ENCODE peak calls at places on chromosomes 16 and 17, in eight cellular contexts. I, A, K, M, S, N, E and P are unnamed samples.

GRCh38 chr17:50562266-50563094 is 2.0 kb downstream of the CACNA1G start:
- DNase-seq in I (no peak), A (no peak), K (no peak), M (no peak), S (no peak), N (no peak), E (no peak), P (no peak)

GRCh38 chr16:49545243-49545642 is 171.6 kb downstream of the C16orf78 start:
- DNase-seq in I (no peak), A (no peak), K (no peak), M (no peak), S (no peak), N (no peak), E (no peak), P (no peak)

GRCh38 chr17:34981538-34982241 is 1.4 kb downstream of the LIG3 start:
- DNase-seq in I (no peak), A (no peak), K (no peak), M (no peak), S (no peak), N (no peak), E (no peak), P (no peak)

GRCh38 chr16:49754495-49755290 is 101.2 kb downstream of the ZNF423 start:
- DNase-seq in I (no peak), A (peak), K (peak), M (no peak), S (no peak), N (peak), E (no peak), P (no peak)

GRCh38 chr16:75379911-75380847 is 53.1 kb downstream of the CFDP1 start:
- DNase-seq in I (no peak), A (peak), K (no peak), M (no peak), S (no peak), N (peak), E (no peak), P (no peak)

GRCh38 chr16:79751785-79752184 is 151.2 kb upstream of the MAF start:
- DNase-seq in I (peak), A (peak), K (peak), M (no peak), S (peak), N (peak), E (no peak), P (peak)

GRCh38 chr16:86229283-86229682 is 281.0 kb upstream of the FOXF1 start:
- DNase-seq in I (no peak), A (no peak), K (no peak), M (no peak), S (no peak), N (peak), E (no peak), P (no peak)

GRCh38 chr16:50037791-50038190 is 12.8 kb downstream of the CNEP1R1 start:
- DNase-seq in I (no peak), A (no peak), K (no peak), M (no peak), S (no peak), N (no peak), E (no peak), P (no peak)

GRCh38 chr16:22265351-22265750 is 31.9 kb upstream of the POLR3E start:
- DNase-seq in I (no peak), A (no peak), K (no peak), M (no peak), S (no peak), N (no peak), E (no peak), P (no peak)

GRCh38 chr16:26606381-26607150 is 460.2 kb upstream of the C16orf82 start:
- DNase-seq in I (no peak), A (no peak), K (no peak), M (no peak), S (no peak), N (no peak), E (no peak), P (no peak)

GRCh38 chr16:26605872-26606271 is 460.9 kb upstream of the C16orf82 start:
- DNase-seq in I (no peak), A (no peak), K (no peak), M (no peak), S (no peak), N (no peak), E (no peak), P (no peak)
- TF ChIP-seq POLR2A in I (no peak), A (no peak), K (no peak), M (no peak), S (no peak), N (no peak), E (no peak), P (no peak)

DNA sequence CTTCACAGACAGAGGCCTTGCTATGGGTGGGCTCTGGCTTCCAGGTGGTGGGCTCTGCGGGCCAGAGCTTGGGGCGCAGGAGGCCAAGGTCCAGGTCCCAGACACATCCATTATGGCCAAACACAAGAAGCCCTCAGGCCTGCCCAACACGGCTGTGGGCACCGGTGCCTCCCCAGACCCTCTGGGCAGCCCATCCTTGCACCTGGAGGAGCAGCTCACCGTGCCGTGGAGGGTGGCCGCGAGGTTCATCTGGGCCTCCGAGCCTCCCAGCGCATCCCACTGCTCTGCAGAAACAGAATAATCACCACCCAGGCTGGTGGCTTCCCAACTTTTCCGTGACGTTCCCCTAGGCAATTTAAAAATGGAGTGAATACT is 55.8 kb downstream of the TBC1D16 start:
- DNase-seq in I (no peak), A (no peak), K (no peak), M (no peak), S (peak), N (peak), E (no peak), P (no peak)
- H3K27ac ChIP-seq in I (peak), A (no peak), K (no peak), M (no peak), S (peak), N (no peak), E (no peak), P (no peak)

GRCh38 chr17:44014437-44015172 is at the start of gene TMEM101:
- DNase-seq in I (peak), A (peak), K (peak), M (peak), S (peak), N (peak), E (peak), P (peak)
- TF ChIP-seq POLR2A in I (peak), A (peak), K (no peak), M (peak), S (peak), N (peak), E (no peak), P (no peak)

DNA sequence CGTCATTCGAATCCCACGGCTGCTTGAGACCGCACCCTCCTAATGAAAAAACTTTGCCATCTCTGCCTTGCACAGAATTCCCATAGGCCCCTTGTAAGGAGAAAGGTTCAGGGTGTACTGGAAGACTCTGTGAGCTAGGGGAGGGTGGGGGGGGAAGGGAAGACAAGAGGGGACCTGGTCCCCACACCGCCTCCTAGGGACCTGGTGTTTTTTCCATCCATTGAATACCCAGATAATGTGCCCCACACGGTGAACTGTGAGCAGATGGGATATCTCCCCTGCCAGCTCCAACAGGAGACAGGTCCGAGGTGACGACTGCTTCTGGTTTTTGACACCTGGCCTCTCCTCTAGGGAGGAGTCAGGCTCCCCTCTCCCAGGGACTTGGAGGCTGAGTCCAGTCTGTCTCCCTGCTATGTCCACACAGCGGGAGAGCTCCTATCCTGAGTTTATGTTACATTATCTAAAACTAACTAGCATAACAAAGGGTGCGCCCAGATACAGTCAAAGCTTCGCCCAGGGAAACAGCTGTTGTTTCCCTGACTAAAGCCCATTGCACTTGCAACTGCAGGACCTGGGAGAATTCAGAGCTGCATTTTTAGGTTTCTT is 1.8 kb downstream of the MARVELD3 start:
- DNase-seq in I (no peak), A (peak), K (no peak), M (no peak), S (no peak), N (no peak), E (no peak), P (no peak)
- H3K27ac ChIP-seq in I (no peak), A (peak), K (no peak), M (no peak), S (no peak), N (peak), E (no peak), P (no peak)

DNA sequence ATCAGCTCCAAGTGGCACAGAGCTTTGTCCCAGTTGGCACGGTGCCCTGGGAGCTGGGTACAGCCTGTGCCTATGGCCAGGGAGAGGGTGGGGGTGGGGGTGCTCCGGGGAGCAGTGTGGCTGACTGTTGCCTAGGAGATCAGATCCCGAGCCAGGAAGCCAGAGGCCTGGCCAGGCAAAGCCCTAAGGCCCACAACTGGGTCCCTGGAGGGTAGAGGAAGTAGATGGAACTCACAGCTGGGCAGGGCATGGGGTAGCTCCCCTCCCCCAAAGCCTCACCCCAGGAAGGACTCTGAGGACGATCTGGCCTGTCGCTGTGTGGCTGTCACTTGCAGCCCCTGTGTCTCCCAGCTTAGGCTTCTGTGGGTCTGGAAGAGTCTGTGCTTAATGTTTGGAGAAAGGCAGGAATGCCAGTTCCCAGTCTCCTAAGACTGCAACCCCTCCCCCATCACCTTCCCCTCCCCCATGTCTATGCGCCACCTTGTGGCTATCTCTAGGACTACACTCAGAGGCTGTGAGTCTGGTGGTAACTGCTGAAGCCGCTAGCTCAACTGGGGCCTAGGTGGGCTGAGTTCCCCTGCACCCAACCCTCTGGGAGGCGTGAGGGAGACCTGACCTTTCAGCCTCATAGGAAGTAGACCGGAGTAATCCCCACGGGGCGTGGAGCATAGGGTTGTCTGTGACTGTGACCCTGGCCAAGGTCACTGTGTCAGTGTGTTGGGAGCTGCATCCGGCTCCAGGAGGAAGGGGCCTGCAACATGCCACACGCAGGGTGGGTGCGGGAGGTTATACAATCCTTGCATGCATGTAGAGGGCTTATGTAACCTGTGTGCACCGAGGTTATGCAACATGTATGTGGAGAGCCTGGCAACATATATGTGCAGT is 12.7 kb downstream of the THRA start:
- DNase-seq in I (peak), A (peak), K (peak), M (peak), S (peak), N (peak), E (peak), P (peak)
- TF ChIP-seq POLR2A in I (no peak), A (peak), K (no peak), M (no peak), S (peak), N (peak), E (no peak), P (no peak)

GRCh38 chr16:31471875-31472558 is at the start of gene TGFB1I1:
- DNase-seq in I (peak), A (peak), K (peak), M (peak), S (peak), N (peak), E (no peak), P (no peak)
- H3K27ac ChIP-seq in I (peak), A (peak), K (peak), M (peak), S (peak), N (peak), E (peak), P (peak)

GRCh38 chr17:33044771-33045170 is 53.1 kb downstream of the SPACA3 start:
- DNase-seq in I (no peak), A (no peak), K (no peak), M (no peak), S (no peak), N (no peak), E (no peak), P (no peak)
- TF ChIP-seq POLR2A in I (no peak), A (no peak), K (no peak), M (no peak), S (no peak), N (no peak), E (no peak), P (no peak)

GRCh38 chr17:39894681-39895376 is 23.6 kb downstream of the GSDMB start:
- DNase-seq in I (no peak), A (no peak), K (no peak), M (no peak), S (no peak), N (no peak), E (no peak), P (no peak)
- H3K27ac ChIP-seq in I (no peak), A (no peak), K (no peak), M (no peak), S (no peak), N (no peak), E (no peak), P (no peak)

DNA sequence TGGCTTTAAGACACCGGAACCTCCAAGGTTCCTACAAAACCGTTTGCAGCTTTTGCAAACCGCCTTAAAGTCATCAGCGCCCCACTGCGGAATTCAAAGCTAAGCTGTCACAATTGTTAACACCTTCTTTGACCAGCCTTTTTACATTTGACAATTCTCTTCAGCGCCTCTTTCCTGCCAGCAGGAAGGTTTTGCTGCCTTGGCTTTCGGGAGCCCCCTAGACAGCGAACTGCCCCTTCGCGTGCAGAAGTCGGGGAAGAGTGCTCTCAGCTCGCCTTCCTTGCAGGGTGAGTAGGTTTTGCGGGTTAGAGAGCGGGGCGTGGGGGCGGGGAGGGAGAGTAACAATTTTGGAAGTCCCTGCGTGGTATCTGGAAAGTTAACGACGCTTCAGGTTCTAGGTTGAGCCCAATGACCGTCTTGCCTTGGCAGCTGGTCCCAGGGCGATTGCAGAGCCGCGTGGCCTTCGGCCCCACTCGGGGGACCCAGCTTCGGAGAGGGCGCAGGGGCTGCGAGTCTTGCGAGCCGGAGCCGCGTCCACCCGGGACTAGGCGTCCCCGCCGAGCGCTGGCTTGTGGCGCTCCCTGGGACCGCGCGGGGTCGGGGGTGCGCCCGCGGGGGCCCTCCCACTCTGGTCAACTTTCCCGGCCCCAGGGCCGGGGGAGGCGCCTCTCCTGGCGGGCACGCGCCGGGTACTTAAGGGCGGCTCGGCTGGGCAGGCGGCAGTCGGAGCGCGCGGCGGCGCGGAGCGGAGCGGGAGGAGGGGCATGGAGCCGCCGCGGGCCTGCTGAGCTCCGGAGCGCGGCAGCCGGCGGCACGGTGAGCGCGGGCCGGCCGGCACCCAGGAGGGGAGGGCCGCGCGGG is at the start of gene HAS3:
- DNase-seq in I (no peak), A (peak), K (peak), M (peak), S (no peak), N (peak), E (peak), P (no peak)
- TF ChIP-seq POLR2A in I (no peak), A (no peak), K (no peak), M (peak), S (peak), N (no peak), E (no peak), P (peak)

DNA sequence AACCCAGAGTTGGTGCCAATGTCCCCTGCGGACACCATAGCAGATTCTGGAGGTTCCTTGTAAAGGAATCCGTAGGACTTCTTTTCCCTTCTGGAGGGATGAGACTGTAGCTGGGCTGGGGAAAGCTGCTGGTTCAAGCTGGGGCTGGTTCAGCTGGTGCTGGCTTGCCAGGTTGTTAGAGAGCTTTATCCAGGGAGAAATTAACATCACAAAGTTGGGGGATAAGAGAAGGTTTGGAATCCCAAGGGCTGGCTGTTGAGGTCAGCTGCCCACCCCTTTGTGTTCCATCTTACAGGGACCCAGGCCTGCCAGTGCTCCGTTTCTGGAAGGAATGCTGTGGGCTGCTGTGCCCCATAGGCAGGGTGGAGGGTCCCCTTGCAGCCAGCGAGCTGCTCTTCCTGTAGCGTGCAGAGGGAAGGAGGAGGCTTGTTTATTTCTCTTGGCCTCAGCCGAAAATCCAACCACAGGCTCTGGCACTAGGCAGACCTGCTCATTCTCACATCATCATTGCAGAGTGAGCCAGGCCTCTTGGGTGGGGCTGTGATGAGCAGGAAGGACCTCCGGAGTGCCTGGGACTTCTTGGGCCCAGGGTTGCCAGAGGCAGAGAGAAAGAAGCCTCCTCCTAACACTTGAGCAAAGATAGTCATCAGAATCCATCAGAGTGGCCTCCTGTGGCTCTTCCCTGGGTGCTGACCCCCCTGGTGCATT is 251.1 kb downstream of the SEC14L1 start:
- DNase-seq in I (peak), A (peak), K (no peak), M (peak), S (peak), N (peak), E (no peak), P (no peak)
- H3K27ac ChIP-seq in I (peak), A (peak), K (peak), M (peak), S (peak), N (peak), E (peak), P (peak)